ENCODE peak calls at places on chromosome 13, in seven cellular contexts. V is fibroblast of lung, J is GM23248, R is PC-3, F is HCT116, K is mammary epithelial cell, H is astrocyte. Y is an unnamed sample.

GRCh38 chr13:38417727-38418126 is 68.1 kb downstream of the UFM1 start:
- DNase-seq in V (peak; percentile 19), J (peak; percentile 49), R (peak; percentile 73), F (no peak), K (peak; percentile 50), H (no peak), Y (peak; percentile 83)

GRCh38 chr13:95296326-95296939 is 4.8 kb downstream of the ABCC4 start:
- DNase-seq in V (no peak), J (peak; percentile 39), R (peak; percentile 54), F (peak; percentile 21), K (peak; percentile 14), H (no peak), Y (no peak)

GRCh38 chr13:26247011-26247410 is 6.9 kb upstream of the CDK8 start:
- DNase-seq in V (no peak), J (no peak), R (no peak), F (no peak), K (no peak), H (no peak), Y (no peak)

GRCh38 chr13:58843567-58843966 is 1212.0 kb downstream of the PCDH17 start:
- DNase-seq in V (no peak), J (no peak), R (no peak), F (no peak), K (no peak), H (no peak), Y (peak; percentile 7)

GRCh38 chr13:94431987-94432386 is 47.5 kb downstream of the DCT start:
- DNase-seq in V (no peak), J (no peak), R (no peak), F (no peak), K (no peak), H (no peak), Y (no peak)

GRCh38 chr13:42883771-42884170 is 102.4 kb downstream of the FAM216B start:
- DNase-seq in V (peak; percentile 61), J (peak; percentile 70), R (peak; percentile 30), F (peak; percentile 2), K (peak; percentile 25), H (peak; percentile 14), Y (no peak)

GRCh38 chr13:21079206-21079605 is 17.8 kb upstream of the LATS2 start:
- DNase-seq in V (no peak), J (no peak), R (no peak), F (no peak), K (no peak), H (peak; percentile 50), Y (no peak)

GRCh38 chr13:34462843-34463242 is 479.2 kb upstream of the NBEA start:
- DNase-seq in V (peak; percentile 71), J (peak; percentile 82), R (peak; percentile 92), F (peak; percentile 51), K (peak; percentile 89), H (peak; percentile 86), Y (no peak)

GRCh38 chr13:66805657-66806056 is 424.5 kb downstream of the PCDH9 start:
- DNase-seq in V (peak; percentile 95), J (no peak), R (peak; percentile 38), F (no peak), K (no peak), H (peak; percentile 81), Y (no peak)

GRCh38 chr13:53064721-53065120 is 36.1 kb downstream of the OLFM4 start:
- DNase-seq in V (no peak), J (no peak), R (no peak), F (no peak), K (no peak), H (no peak), Y (peak; percentile 63)

GRCh38 chr13:93227280-93227905 is 786 bp downstream of the GPC6 start:
- DNase-seq in V (peak; percentile 67), J (peak; percentile 72), R (peak; percentile 43), F (no peak), K (peak; percentile 81), H (peak; percentile 47), Y (peak; percentile 74)

GRCh38 chr13:113759525-113760137 is 605 bp downstream of the TMEM255B start:
- DNase-seq in V (peak; percentile 26), J (peak; percentile 45), R (peak; percentile 25), F (no peak), K (peak; percentile 29), H (no peak), Y (no peak)

GRCh38 chr13:79667771-79668170 is 186.8 kb downstream of the NDFIP2 start:
- DNase-seq in V (no peak), J (no peak), R (no peak), F (no peak), K (no peak), H (no peak), Y (no peak)

GRCh38 chr13:73900591-73900990 is 233.6 kb downstream of the KLF12 start:
- DNase-seq in V (no peak), J (peak; percentile 31), R (no peak), F (no peak), K (no peak), H (peak; percentile 63), Y (no peak)

DNA sequence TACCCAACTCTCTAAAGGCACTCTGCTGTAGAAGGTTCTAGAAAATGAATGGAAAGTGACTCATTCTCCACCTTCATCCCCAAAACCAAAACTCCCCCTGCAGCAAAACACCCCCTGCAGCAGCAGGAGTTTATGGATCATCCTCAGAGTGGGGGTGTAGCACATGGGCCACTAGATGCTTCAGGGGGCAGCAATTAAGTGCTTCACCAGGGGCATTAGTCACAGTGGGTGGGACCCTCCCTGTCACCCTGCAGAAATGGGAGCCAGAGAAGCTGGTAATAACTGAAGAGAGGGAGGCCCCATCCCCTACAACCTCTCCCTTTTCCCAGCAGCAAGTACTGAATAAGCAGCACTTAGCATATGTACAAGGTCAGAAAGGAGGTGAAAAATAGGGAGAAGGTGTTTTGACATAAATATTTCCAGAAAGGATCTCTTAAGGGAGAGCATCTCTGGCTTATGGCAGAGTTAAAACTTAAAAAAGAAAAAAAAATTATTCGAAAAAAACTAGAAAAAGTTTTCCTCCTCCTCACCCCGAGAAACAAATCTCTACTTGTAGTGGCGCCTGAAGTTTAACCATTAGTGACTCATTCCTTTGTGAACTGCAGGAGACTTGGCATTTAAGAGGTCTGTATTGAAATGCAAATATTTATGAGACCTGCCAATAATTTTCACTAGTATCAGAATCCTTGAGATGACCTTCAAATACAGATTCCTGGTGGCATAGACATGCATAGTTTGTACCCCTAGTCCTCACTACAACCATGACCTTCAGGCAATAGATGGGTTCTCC is 64.7 kb upstream of the MED4 start:
- DNase-seq in V (no peak), J (peak; percentile 65), R (no peak), F (no peak), K (peak; percentile 69), H (peak; percentile 26), Y (peak; percentile 69)
- H3K4me1 ChIP-seq in V (peaks cover 2% of the 10 kb centered on the region), J (peaks cover 37% of the 10 kb centered on the region), R (peaks cover 34% of the 10 kb centered on the region), F (peaks cover 39% of the 10 kb centered on the region), K (peaks cover 54% of the 10 kb centered on the region), H (peaks cover 30% of the 10 kb centered on the region), Y (peaks cover 43% of the 10 kb centered on the region)

DNA sequence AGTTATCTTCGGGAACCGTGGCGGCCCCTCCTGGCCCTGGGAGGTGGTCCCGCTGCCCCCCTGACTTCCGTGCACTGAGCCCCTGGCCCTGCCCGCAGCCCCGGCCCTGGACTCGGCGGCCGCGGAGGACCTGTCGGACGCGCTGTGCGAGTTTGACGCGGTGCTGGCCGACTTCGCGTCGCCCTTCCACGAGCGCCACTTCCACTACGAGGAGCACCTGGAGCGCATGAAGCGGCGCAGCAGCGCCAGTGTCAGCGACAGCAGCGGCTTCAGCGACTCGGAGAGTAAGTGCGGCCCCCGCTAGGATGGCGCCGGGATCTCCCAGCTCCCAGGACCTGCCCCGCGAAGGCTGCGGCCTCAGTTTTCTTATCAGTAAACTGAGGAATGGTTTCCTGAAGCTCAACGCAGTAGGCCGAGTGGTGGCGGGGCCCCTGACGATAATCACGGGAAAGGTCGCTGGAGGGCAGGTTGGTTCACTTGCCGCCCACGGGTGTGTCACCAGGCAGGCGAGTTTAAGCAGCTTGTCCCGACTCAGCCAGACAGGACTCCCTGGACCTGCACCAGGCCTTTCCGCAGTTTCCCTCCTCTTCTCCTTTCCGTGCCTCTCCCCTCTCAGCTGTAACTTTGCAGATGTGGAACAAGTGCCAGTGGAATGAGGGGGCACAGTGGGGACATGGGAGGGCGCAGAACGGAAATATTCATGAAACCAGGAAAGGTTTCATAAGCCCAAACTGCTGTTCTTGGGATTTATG is 1.0 kb downstream of the RGCC start:
- DNase-seq in V (peak; percentile 18), J (peak; percentile 75), R (peak; percentile 15), F (no peak), K (peak; percentile 42), H (peak; percentile 14), Y (no peak)
- H3K36me3 ChIP-seq in V (peaks cover 5% of the 10 kb centered on the region), J (no peaks in the 10 kb centered on the region), R (no peaks in the 10 kb centered on the region), F (no peaks in the 10 kb centered on the region), K (no peaks in the 10 kb centered on the region), H (no peaks in the 10 kb centered on the region), Y (no peaks in the 10 kb centered on the region)

DNA sequence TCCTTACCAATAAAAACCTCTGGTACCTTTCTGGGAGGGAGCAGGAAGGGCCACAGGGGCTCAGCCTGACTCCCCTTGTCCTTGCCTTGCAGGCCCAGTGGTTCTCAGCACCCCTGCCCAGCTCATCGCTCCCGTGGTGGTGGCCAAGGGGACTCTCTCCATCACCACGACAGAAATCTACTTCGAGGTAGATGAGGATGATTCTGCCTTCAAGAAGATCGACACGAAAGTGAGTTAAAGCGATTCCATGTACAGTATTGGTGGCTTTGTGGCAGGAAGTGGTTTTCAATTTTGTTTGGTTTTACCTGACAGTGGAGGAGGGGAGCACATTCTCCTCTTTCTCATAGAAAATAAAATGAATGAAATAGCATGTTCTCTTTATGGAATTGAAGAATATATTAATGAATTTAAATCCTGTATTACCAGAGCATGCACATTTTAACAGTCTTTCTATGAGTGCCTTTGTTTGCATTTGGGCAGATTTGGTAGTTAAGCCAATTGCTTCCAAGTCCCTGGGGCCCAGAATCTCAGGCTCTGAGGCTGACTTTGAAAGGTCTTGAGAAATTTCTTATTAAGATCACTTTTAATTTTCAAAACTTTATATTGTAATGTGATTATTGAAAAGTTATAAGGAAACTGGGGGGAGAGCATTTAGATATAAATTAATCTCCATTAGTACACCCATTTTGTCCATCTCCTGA is 4.0 kb downstream of the MAB21L1 start:
- DNase-seq in V (no peak), J (peak; percentile 46), R (no peak), F (no peak), K (no peak), H (no peak), Y (no peak)
- TF ChIP-seq EZH2 in V (no peak), J (no peak), R (no peak), F (no peak), K (no peak), H (no peak), Y (no peak)

DNA sequence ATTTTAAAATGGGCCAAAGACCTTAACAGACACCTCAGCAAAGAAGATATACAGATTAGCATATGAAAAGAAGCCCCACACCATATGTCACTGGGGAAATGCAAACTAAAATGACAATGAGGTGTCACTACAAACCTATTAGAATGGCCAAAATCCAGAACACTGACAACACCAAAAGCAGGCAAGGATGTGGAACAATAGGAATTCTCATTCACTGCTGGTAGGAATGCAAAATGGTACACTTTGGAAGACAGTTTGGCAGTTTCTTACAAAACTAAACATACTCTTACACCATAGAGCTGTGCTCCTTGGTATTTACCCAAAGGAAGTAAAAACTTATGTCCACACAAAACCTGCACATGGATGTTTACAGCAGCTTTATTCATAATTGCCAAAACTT is 23.1 kb downstream of the ELF1 start:
- DNase-seq in V (no peak), J (no peak), R (no peak), F (no peak), K (no peak), H (no peak), Y (no peak)
- H3K4me1 ChIP-seq in V (no peaks in the 10 kb centered on the region), J (no peaks in the 10 kb centered on the region), R (peaks cover 33% of the 10 kb centered on the region), F (peaks cover 35% of the 10 kb centered on the region), K (peaks cover 28% of the 10 kb centered on the region), H (no peaks in the 10 kb centered on the region), Y (no peaks in the 10 kb centered on the region)

DNA sequence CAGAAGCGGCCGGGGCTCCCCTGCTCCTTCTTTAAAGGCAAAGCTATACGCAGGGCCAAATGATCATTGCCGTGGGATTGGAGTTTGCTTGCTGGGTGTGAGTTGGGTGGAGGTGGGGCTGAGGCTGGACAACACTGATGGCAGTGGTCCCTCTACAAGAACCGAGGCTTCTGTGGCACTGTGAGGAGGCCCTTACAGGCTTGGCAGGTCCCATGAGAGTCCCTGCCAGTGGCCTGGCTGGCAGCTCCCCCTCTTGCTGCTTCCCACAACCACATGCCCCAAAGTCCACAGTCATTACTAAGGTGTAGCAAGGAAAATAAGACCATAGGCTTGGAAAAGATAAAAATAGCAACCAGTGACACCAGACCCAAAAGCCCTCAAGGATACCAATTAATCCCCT is 98.4 kb downstream of the ANKRD10 start:
- DNase-seq in V (no peak), J (no peak), R (no peak), F (no peak), K (no peak), H (no peak), Y (no peak)
- H3K36me3 ChIP-seq in V (no peaks in the 10 kb centered on the region), J (no peaks in the 10 kb centered on the region), R (no peaks in the 10 kb centered on the region), F (no peaks in the 10 kb centered on the region), K (no peaks in the 10 kb centered on the region), H (no peaks in the 10 kb centered on the region), Y (no peaks in the 10 kb centered on the region)